ENCODE peak calls at places on chromosomes 11 and 22, in five cellular contexts. J is effector CD8-positive, alpha-beta T cell; Q is fibroblast of the aortic adventitia; C is HT-29; U is sciatic nerve. V is an unnamed sample.

GRCh38 chr11:57480409-57481137 is 20.2 kb downstream of the RTN4RL2 start:
- DNase-seq in J (peak), Q (peak), C (peak), U (peak), V (no peak)

GRCh38 chr11:1497600-1497999 is 11.0 kb upstream of the MOB2 start:
- DNase-seq in J (no peak), Q (no peak), C (peak), U (no peak), V (no peak)

GRCh38 chr11:102318469-102318868 is 1.2 kb downstream of the BIRC3 start:
- DNase-seq in J (no peak), Q (peak), C (no peak), U (no peak), V (no peak)

GRCh38 chr11:17742019-17742418 is 7.4 kb downstream of the KCNC1 start:
- DNase-seq in J (no peak), Q (no peak), C (no peak), U (no peak), V (no peak)

GRCh38 chr22:49454726-49455125 is 372.9 kb downstream of the BRD1 start:
- DNase-seq in J (no peak), Q (no peak), C (no peak), U (no peak), V (peak)

GRCh38 chr11:132126973-132127900 is 756.8 kb downstream of the NTM start:
- DNase-seq in J (no peak), Q (peak), C (peak), U (peak), V (no peak)

GRCh38 chr11:130599073-130599654 is 150.7 kb downstream of the ADAMTS15 start:
- DNase-seq in J (no peak), Q (peak), C (peak), U (peak), V (no peak)

GRCh38 chr22:49726022-49726681 is 101.5 kb downstream of the BRD1 start:
- DNase-seq in J (no peak), Q (no peak), C (no peak), U (no peak), V (no peak)

GRCh38 chr11:82738116-82738515 is 4.5 kb upstream of the FAM181B start:
- DNase-seq in J (no peak), Q (no peak), C (no peak), U (no peak), V (no peak)

GRCh38 chr11:418343-419247 is 3.8 kb upstream of the SIGIRR start:
- DNase-seq in J (no peak), Q (no peak), C (peak), U (no peak), V (no peak)

GRCh38 chr22:32649515-32650200 is 151.8 kb upstream of the TIMP3 start:
- DNase-seq in J (no peak), Q (peak), C (no peak), U (no peak), V (peak)

GRCh38 chr11:46352063-46352841 is 5.0 kb downstream of the DGKZ start:
- DNase-seq in J (peak), Q (no peak), C (peak), U (no peak), V (no peak)

GRCh38 chr11:114080219-114080618 is 20.7 kb downstream of the ZBTB16 start:
- DNase-seq in J (no peak), Q (no peak), C (no peak), U (no peak), V (peak)

GRCh38 chr11:123300874-123301695 is 106.0 kb upstream of the CLMP start:
- DNase-seq in J (no peak), Q (peak), C (no peak), U (no peak), V (no peak)

GRCh38 chr11:81989093-81989492 is 744.6 kb downstream of the FAM181B start:
- DNase-seq in J (no peak), Q (peak), C (no peak), U (no peak), V (no peak)

GRCh38 chr11:1505480-1505879 is 18.9 kb upstream of the MOB2 start:
- DNase-seq in J (no peak), Q (no peak), C (no peak), U (no peak), V (no peak)

GRCh38 chr11:126011220-126011619 is 51.4 kb downstream of the CDON start:
- DNase-seq in J (no peak), Q (no peak), C (no peak), U (no peak), V (no peak)

GRCh38 chr11:117999354-117999993 is 13.3 kb downstream of the IL10RA start:
- DNase-seq in J (no peak), Q (no peak), C (no peak), U (no peak), V (peak)

GRCh38 chr11:35141538-35141937 is 2.6 kb downstream of the CD44 start:
- DNase-seq in J (no peak), Q (no peak), C (peak), U (peak), V (peak)

GRCh38 chr11:110763249-110764011 is 51.2 kb upstream of the ARHGAP20 start:
- DNase-seq in J (no peak), Q (peak), C (no peak), U (peak), V (no peak)

GRCh38 chr11:9473408-9473807 is 12.6 kb downstream of the ZNF143 start:
- DNase-seq in J (no peak), Q (no peak), C (no peak), U (no peak), V (no peak)

GRCh38 chr11:85088286-85088685 is 538.9 kb downstream of the DLG2 start:
- DNase-seq in J (no peak), Q (no peak), C (no peak), U (no peak), V (no peak)

GRCh38 chr11:14029971-14030531 is 67.5 kb downstream of the SPON1 start:
- DNase-seq in J (no peak), Q (peak), C (peak), U (peak), V (peak)

GRCh38 chr11:70580036-70580805 is 181.9 kb downstream of the CTTN start:
- DNase-seq in J (no peak), Q (no peak), C (no peak), U (peak), V (no peak)

GRCh38 chr22:37486224-37486845 is at the start of gene MFNG:
- DNase-seq in J (peak), Q (peak), C (peak), U (peak), V (no peak)

GRCh38 chr11:1389103-1389931 is 417 bp upstream of the BRSK2 start:
- DNase-seq in J (peak), Q (peak), C (peak), U (peak), V (peak)

GRCh38 chr11:59196777-59197176 is 15.9 kb downstream of the MPEG1 start:
- DNase-seq in J (no peak), Q (no peak), C (no peak), U (no peak), V (no peak)

GRCh38 chr11:61509058-61510029 is 795 bp downstream of the LRRC10B start:
- DNase-seq in J (no peak), Q (peak), C (peak), U (no peak), V (no peak)

GRCh38 chr22:36136988-36137387 is 23.6 kb downstream of the APOL3 start:
- DNase-seq in J (no peak), Q (peak), C (no peak), U (no peak), V (no peak)

GRCh38 chr11:13667795-13668101 is 720 bp upstream of the FAR1 start:
- DNase-seq in J (no peak), Q (no peak), C (no peak), U (no peak), V (no peak)

GRCh38 chr11:118239509-118239908 is 12.7 kb downstream of the MPZL3 start:
- DNase-seq in J (no peak), Q (no peak), C (no peak), U (no peak), V (no peak)

GRCh38 chr11:1470681-1471611 is 15.6 kb downstream of the MOB2 start:
- DNase-seq in J (no peak), Q (no peak), C (no peak), U (no peak), V (peak)

V was measured in suprapubic skin.